ENCODE peak calls at places on chromosomes 7 and 10, in six cellular contexts. One of them, this sample, is unnamed.

GRCh38 chr7:105978035-105978434 is 15.0 kb downstream of the CDHR3 start:
- DNase-seq in heart right ventricle: no peak
- DNase-seq in osteocyte: no peak
- DNase-seq in Calu3: no peak
- DNase-seq in nephron progenitor cell: no peak
- DNase-seq in HCT116: no peak
- DNase-seq in this sample: no peak

GRCh38 chr7:91720255-91720937 is 160.1 kb downstream of the MTERF1 start:
- DNase-seq in heart right ventricle: no peak
- DNase-seq in osteocyte: no peak
- DNase-seq in Calu3: no peak
- DNase-seq in nephron progenitor cell: no peak
- DNase-seq in HCT116: no peak
- DNase-seq in this sample: no peak

GRCh38 chr10:121243899-121244241 is 354.4 kb downstream of the FGFR2 start:
- DNase-seq in heart right ventricle: no peak
- DNase-seq in osteocyte: no peak
- DNase-seq in Calu3: no peak
- DNase-seq in nephron progenitor cell: no peak
- DNase-seq in HCT116: no peak
- DNase-seq in this sample: no peak

GRCh38 chr7:139189357-139189756 is 41.7 kb upstream of the UBN2 start:
- DNase-seq in heart right ventricle: no peak
- DNase-seq in osteocyte: no peak
- DNase-seq in Calu3: no peak
- DNase-seq in nephron progenitor cell: no peak
- DNase-seq in HCT116: no peak
- DNase-seq in this sample: no peak

GRCh38 chr7:18508441-18509427 is 13.2 kb downstream of the HDAC9 start:
- DNase-seq in heart right ventricle: no peak
- DNase-seq in osteocyte: no peak
- DNase-seq in Calu3: peak
- DNase-seq in nephron progenitor cell: no peak
- DNase-seq in HCT116: peak
- DNase-seq in this sample: no peak

GRCh38 chr10:103917326-103918052 is 495 bp downstream of the STN1 start:
- DNase-seq in heart right ventricle: peak
- DNase-seq in osteocyte: no peak
- DNase-seq in Calu3: peak
- DNase-seq in nephron progenitor cell: peak
- DNase-seq in HCT116: no peak
- DNase-seq in this sample: no peak

GRCh38 chr7:4610768-4611467 is 71.2 kb upstream of the FOXK1 start:
- DNase-seq in heart right ventricle: no peak
- DNase-seq in osteocyte: no peak
- DNase-seq in Calu3: peak
- DNase-seq in nephron progenitor cell: peak
- DNase-seq in HCT116: peak
- DNase-seq in this sample: no peak

GRCh38 chr7:134089446-134089845 is 37.7 kb upstream of the LRGUK start:
- DNase-seq in heart right ventricle: no peak
- DNase-seq in osteocyte: no peak
- DNase-seq in Calu3: no peak
- DNase-seq in nephron progenitor cell: no peak
- DNase-seq in HCT116: no peak
- DNase-seq in this sample: no peak

GRCh38 chr7:98892609-98893008 is 14.3 kb downstream of the TRRAP start:
- DNase-seq in heart right ventricle: no peak
- DNase-seq in osteocyte: no peak
- DNase-seq in Calu3: no peak
- DNase-seq in nephron progenitor cell: no peak
- DNase-seq in HCT116: no peak
- DNase-seq in this sample: no peak

GRCh38 chr7:154679689-154680088 is 323.2 kb downstream of the PAXIP1 start:
- DNase-seq in heart right ventricle: no peak
- DNase-seq in osteocyte: no peak
- DNase-seq in Calu3: no peak
- DNase-seq in nephron progenitor cell: no peak
- DNase-seq in HCT116: no peak
- DNase-seq in this sample: no peak

GRCh38 chr10:43176271-43176670 is 38.0 kb downstream of the CSGALNACT2 start:
- DNase-seq in heart right ventricle: no peak
- DNase-seq in osteocyte: no peak
- DNase-seq in Calu3: no peak
- DNase-seq in nephron progenitor cell: no peak
- DNase-seq in HCT116: no peak
- DNase-seq in this sample: no peak

GRCh38 chr10:124025638-124026336 is 67.6 kb downstream of the CHST15 start:
- DNase-seq in heart right ventricle: no peak
- DNase-seq in osteocyte: no peak
- DNase-seq in Calu3: no peak
- DNase-seq in nephron progenitor cell: no peak
- DNase-seq in HCT116: peak
- DNase-seq in this sample: no peak

GRCh38 chr10:119786117-119786769 is 60.4 kb downstream of the INPP5F start:
- DNase-seq in heart right ventricle: no peak
- DNase-seq in osteocyte: no peak
- DNase-seq in Calu3: no peak
- DNase-seq in nephron progenitor cell: no peak
- DNase-seq in HCT116: no peak
- DNase-seq in this sample: no peak

GRCh38 chr7:157274991-157275427 is 61.8 kb upstream of the DNAJB6 start:
- DNase-seq in heart right ventricle: no peak
- DNase-seq in osteocyte: no peak
- DNase-seq in Calu3: no peak
- DNase-seq in nephron progenitor cell: no peak
- DNase-seq in HCT116: no peak
- DNase-seq in this sample: no peak

GRCh38 chr10:102645388-102645740 is 1.1 kb downstream of the TRIM8 start:
- DNase-seq in heart right ventricle: peak
- DNase-seq in osteocyte: no peak
- DNase-seq in Calu3: peak
- DNase-seq in nephron progenitor cell: no peak
- DNase-seq in HCT116: peak
- DNase-seq in this sample: no peak

GRCh38 chr10:5976689-5977470 is 463 bp downstream of the IL15RA start:
- DNase-seq in heart right ventricle: peak
- DNase-seq in osteocyte: peak
- DNase-seq in Calu3: peak
- DNase-seq in nephron progenitor cell: peak
- DNase-seq in HCT116: peak
- DNase-seq in this sample: no peak

GRCh38 chr7:12770227-12770975 is 83.0 kb downstream of the ARL4A start:
- DNase-seq in heart right ventricle: no peak
- DNase-seq in osteocyte: no peak
- DNase-seq in Calu3: no peak
- DNase-seq in nephron progenitor cell: no peak
- DNase-seq in HCT116: no peak
- DNase-seq in this sample: no peak

GRCh38 chr7:143214789-143215679 is 6.8 kb upstream of the TAS2R40 start:
- DNase-seq in heart right ventricle: no peak
- DNase-seq in osteocyte: no peak
- DNase-seq in Calu3: peak
- DNase-seq in nephron progenitor cell: peak
- DNase-seq in HCT116: peak
- DNase-seq in this sample: no peak
- TF ChIP-seq CTCF in heart right ventricle: peak
- TF ChIP-seq CTCF in osteocyte: peak
- TF ChIP-seq CTCF in Calu3: peak
- TF ChIP-seq CTCF in nephron progenitor cell: peak
- TF ChIP-seq CTCF in HCT116: peak
- TF ChIP-seq CTCF in this sample: peak

DNA sequence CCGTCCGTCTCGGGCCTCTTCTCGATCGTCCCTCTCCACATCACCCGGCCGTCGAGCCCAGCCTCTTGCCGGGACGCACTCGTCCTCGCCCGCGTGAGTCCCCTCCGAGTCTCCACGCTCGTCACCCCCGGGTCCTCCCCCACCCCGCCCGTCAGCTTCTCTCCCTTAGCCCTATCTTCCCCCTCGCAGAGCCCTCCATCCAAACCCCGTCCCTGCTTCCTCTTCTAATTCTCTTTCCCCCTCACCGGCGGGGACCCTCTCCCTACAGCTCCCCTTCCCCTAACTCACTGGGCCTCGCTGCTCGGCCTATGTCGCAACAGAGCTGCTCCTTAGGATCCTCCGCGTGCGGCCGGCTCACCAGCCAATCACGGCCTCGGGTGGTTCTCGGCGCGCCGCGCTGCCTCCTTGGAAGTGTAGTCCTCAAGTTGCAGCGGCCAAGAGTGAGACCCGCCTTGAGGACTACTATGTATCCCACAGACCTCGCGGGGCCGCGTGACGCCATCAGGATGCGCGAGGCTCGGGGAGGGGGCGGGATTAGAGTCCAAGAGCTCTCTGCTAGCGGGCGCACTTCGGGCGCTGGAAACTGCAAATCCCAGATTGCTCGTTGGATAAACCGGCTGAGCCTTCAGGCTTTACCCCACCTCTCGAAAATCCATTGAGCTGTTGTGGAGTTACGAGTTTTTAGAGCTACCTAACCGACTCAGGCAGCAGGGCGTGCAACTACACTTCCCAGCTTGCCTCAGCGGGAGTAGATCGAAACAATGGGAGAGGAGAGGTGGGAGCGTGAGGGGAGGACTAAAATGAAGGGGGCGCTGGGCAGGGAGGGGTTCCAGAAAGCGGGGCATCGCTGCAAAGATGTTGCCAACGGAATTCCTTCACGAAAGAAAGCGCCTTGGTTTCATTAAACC is at the start of gene ABCF2:
- DNase-seq in heart right ventricle: peak
- DNase-seq in osteocyte: peak
- DNase-seq in Calu3: peak
- DNase-seq in nephron progenitor cell: peak
- DNase-seq in HCT116: peak
- DNase-seq in this sample: peak
- TF ChIP-seq CTCF in heart right ventricle: peak
- TF ChIP-seq CTCF in osteocyte: no peak
- TF ChIP-seq CTCF in Calu3: no peak
- TF ChIP-seq CTCF in nephron progenitor cell: no peak
- TF ChIP-seq CTCF in HCT116: no peak
- TF ChIP-seq CTCF in this sample: no peak

GRCh38 chr7:100476903-100477870 is 1.8 kb downstream of the TSC22D4 start:
- DNase-seq in heart right ventricle: no peak
- DNase-seq in osteocyte: no peak
- DNase-seq in Calu3: no peak
- DNase-seq in nephron progenitor cell: no peak
- DNase-seq in HCT116: no peak
- DNase-seq in this sample: no peak
- TF ChIP-seq CTCF in heart right ventricle: peak
- TF ChIP-seq CTCF in osteocyte: no peak
- TF ChIP-seq CTCF in Calu3: no peak
- TF ChIP-seq CTCF in nephron progenitor cell: no peak
- TF ChIP-seq CTCF in HCT116: no peak
- TF ChIP-seq CTCF in this sample: no peak

GRCh38 chr10:63765126-63765525 is 243.9 kb downstream of the REEP3 start:
- DNase-seq in heart right ventricle: no peak
- DNase-seq in osteocyte: no peak
- DNase-seq in Calu3: no peak
- DNase-seq in nephron progenitor cell: no peak
- DNase-seq in HCT116: no peak
- DNase-seq in this sample: no peak

GRCh38 chr10:63770523-63770922 is 249.3 kb downstream of the REEP3 start:
- DNase-seq in heart right ventricle: no peak
- DNase-seq in osteocyte: no peak
- DNase-seq in Calu3: peak
- DNase-seq in nephron progenitor cell: no peak
- DNase-seq in HCT116: no peak
- DNase-seq in this sample: no peak

GRCh38 chr10:63766766-63767505 is 245.7 kb downstream of the REEP3 start:
- DNase-seq in heart right ventricle: no peak
- DNase-seq in osteocyte: no peak
- DNase-seq in Calu3: no peak
- DNase-seq in nephron progenitor cell: no peak
- DNase-seq in HCT116: no peak
- DNase-seq in this sample: no peak

GRCh38 chr10:63769367-63769766 is 248.2 kb downstream of the REEP3 start:
- DNase-seq in heart right ventricle: no peak
- DNase-seq in osteocyte: no peak
- DNase-seq in Calu3: no peak
- DNase-seq in nephron progenitor cell: no peak
- DNase-seq in HCT116: no peak
- DNase-seq in this sample: no peak

GRCh38 chr10:63767512-63767911 is 246.3 kb downstream of the REEP3 start:
- DNase-seq in heart right ventricle: no peak
- DNase-seq in osteocyte: no peak
- DNase-seq in Calu3: no peak
- DNase-seq in nephron progenitor cell: no peak
- DNase-seq in HCT116: no peak
- DNase-seq in this sample: no peak
- TF ChIP-seq CTCF in heart right ventricle: peak
- TF ChIP-seq CTCF in osteocyte: peak
- TF ChIP-seq CTCF in Calu3: peak
- TF ChIP-seq CTCF in nephron progenitor cell: peak
- TF ChIP-seq CTCF in HCT116: peak
- TF ChIP-seq CTCF in this sample: peak

DNA sequence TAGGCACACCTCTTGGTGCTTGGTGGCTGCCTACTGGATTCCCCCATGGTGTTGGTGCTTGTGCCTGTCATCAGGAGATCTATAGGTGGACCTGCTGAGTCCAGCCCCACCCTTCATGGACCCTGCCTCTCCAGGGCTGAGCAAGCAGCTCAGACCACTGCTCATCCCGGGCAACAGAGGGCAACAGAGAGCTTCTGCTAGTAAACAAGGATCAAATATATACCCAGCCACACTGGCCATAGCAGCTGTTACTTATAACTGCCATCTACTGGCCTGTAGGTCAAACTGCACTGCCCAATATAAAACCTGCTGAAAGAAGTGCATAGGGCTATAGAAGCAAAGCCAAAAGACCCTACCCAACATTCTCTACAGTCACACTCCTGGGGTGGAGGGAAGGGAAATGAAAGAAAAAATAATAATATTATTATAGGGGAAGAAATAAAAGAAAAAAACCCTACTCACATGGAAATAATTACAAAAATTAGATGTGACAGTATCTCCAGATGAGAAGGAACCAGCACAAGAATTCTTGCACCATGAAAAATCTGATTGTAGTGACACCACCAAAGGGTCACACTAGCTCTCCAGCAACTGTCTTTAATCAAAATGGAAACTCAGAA is 54.9 kb upstream of the ZNF800 start:
- DNase-seq in heart right ventricle: no peak
- DNase-seq in osteocyte: no peak
- DNase-seq in Calu3: peak
- DNase-seq in nephron progenitor cell: peak
- DNase-seq in HCT116: peak
- DNase-seq in this sample: no peak
- TF ChIP-seq CTCF in heart right ventricle: peak
- TF ChIP-seq CTCF in osteocyte: peak
- TF ChIP-seq CTCF in Calu3: peak
- TF ChIP-seq CTCF in nephron progenitor cell: peak
- TF ChIP-seq CTCF in HCT116: peak
- TF ChIP-seq CTCF in this sample: peak

DNA sequence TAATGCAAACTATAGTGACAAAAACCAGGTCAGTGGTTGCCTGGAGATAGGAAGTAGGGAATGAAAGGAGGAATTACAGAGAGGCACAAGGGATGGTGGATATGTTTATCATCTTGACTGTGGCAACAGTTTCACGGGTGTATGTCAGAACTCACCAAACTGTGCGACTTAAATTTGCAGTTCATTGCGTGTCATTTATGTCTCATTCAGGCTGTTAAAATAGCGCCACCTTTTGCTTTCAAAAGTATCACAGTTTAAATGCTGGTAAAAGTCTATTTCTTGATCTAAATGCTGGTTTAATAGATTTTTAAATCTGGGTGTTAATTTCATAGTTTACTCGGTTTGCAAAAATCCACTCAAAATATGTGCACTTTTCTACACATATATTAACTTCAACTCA is 51.0 kb downstream of the PTTG1IP2 start:
- DNase-seq in heart right ventricle: no peak
- DNase-seq in osteocyte: no peak
- DNase-seq in Calu3: no peak
- DNase-seq in nephron progenitor cell: no peak
- DNase-seq in HCT116: peak
- DNase-seq in this sample: no peak
- TF ChIP-seq CTCF in heart right ventricle: peak
- TF ChIP-seq CTCF in osteocyte: peak
- TF ChIP-seq CTCF in Calu3: no peak
- TF ChIP-seq CTCF in nephron progenitor cell: peak
- TF ChIP-seq CTCF in HCT116: peak
- TF ChIP-seq CTCF in this sample: peak